ENCODE peak calls at places on chromosomes 1 and 21, in five cellular contexts. One of them, this sample, is unnamed. For H3K4me1, the result is how much of the 10 kb centered on the place peaks cover.

GRCh38 chr1:22318279-22318983 is 133.2 kb upstream of the ZBTB40 start:
- DNase-seq in IMR-90: no peak
- DNase-seq in H9: peak
- DNase-seq in H1: no peak
- DNase-seq in neuronal stem cell: peak
- DNase-seq in this sample: no peak

GRCh38 chr1:180234369-180235076 is 4.5 kb downstream of the LHX4 start:
- DNase-seq in H1: no peak
- DNase-seq in IMR-90: no peak
- DNase-seq in neuronal stem cell: no peak
- DNase-seq in H9: peak
- DNase-seq in this sample: no peak

GRCh38 chr21:16280731-16281130 is 550.9 kb downstream of the USP25 start:
- DNase-seq in H9: no peak
- DNase-seq in IMR-90: no peak
- DNase-seq in H1: no peak
- DNase-seq in neuronal stem cell: no peak
- DNase-seq in this sample: peak

GRCh38 chr1:83746234-83746633 is 252.7 kb downstream of the TTLL7 start:
- DNase-seq in H1: no peak
- DNase-seq in H9: no peak
- DNase-seq in IMR-90: no peak
- DNase-seq in neuronal stem cell: no peak
- DNase-seq in this sample: no peak

GRCh38 chr1:200905411-200906052 is 10.8 kb downstream of the INAVA start:
- DNase-seq in H9: no peak
- DNase-seq in neuronal stem cell: no peak
- DNase-seq in IMR-90: no peak
- DNase-seq in H1: no peak
- DNase-seq in this sample: peak

GRCh38 chr1:206059354-206059915 is 6.5 kb downstream of the RHEX start:
- DNase-seq in H1: no peak
- DNase-seq in IMR-90: no peak
- DNase-seq in neuronal stem cell: no peak
- DNase-seq in H9: no peak
- DNase-seq in this sample: no peak

GRCh38 chr1:94094466-94095111 is 26.4 kb downstream of the ABCA4 start:
- DNase-seq in IMR-90: peak
- DNase-seq in neuronal stem cell: no peak
- DNase-seq in H1: no peak
- DNase-seq in H9: no peak
- DNase-seq in this sample: no peak

GRCh38 chr1:159790237-159790917 is 9.6 kb downstream of the DUSP23 start:
- DNase-seq in neuronal stem cell: peak
- DNase-seq in H9: peak
- DNase-seq in IMR-90: peak
- DNase-seq in H1: no peak
- DNase-seq in this sample: peak

GRCh38 chr1:35642472-35642955 is 1.2 kb upstream of the PSMB2 start:
- DNase-seq in IMR-90: no peak
- DNase-seq in neuronal stem cell: no peak
- DNase-seq in H1: no peak
- DNase-seq in H9: peak
- DNase-seq in this sample: no peak

GRCh38 chr1:205584732-205585131 is 47.1 kb downstream of the ELK4 start:
- DNase-seq in neuronal stem cell: no peak
- DNase-seq in IMR-90: no peak
- DNase-seq in H9: peak
- DNase-seq in H1: no peak
- DNase-seq in this sample: no peak

GRCh38 chr1:198443374-198444233 is 96.9 kb downstream of the ATP6V1G3 start:
- DNase-seq in H1: no peak
- DNase-seq in neuronal stem cell: no peak
- DNase-seq in H9: no peak
- DNase-seq in IMR-90: peak
- DNase-seq in this sample: peak

GRCh38 chr21:46254208-46254975 is 25.8 kb upstream of the LSS start:
- DNase-seq in neuronal stem cell: no peak
- DNase-seq in IMR-90: no peak
- DNase-seq in H9: no peak
- DNase-seq in H1: no peak
- DNase-seq in this sample: no peak

GRCh38 chr1:198333744-198334143 is 176.9 kb downstream of the NEK7 start:
- DNase-seq in neuronal stem cell: no peak
- DNase-seq in H9: no peak
- DNase-seq in IMR-90: peak
- DNase-seq in H1: no peak
- DNase-seq in this sample: no peak

GRCh38 chr1:159177273-159177907 is 6.0 kb downstream of the CADM3 start:
- DNase-seq in H9: peak
- DNase-seq in IMR-90: peak
- DNase-seq in H1: no peak
- DNase-seq in neuronal stem cell: peak
- DNase-seq in this sample: peak

GRCh38 chr1:109266965-109267364 is 16.0 kb downstream of the PSRC1 start:
- DNase-seq in IMR-90: peak
- DNase-seq in H1: no peak
- DNase-seq in neuronal stem cell: no peak
- DNase-seq in H9: no peak
- DNase-seq in this sample: no peak

GRCh38 chr1:150165622-150166612 is 16.2 kb downstream of the PLEKHO1 start:
- DNase-seq in neuronal stem cell: no peak
- DNase-seq in H9: peak
- DNase-seq in H1: no peak
- DNase-seq in IMR-90: peak
- DNase-seq in this sample: peak

GRCh38 chr1:78520216-78520615 is 29.4 kb downstream of the PTGFR start:
- DNase-seq in neuronal stem cell: no peak
- DNase-seq in H9: no peak
- DNase-seq in H1: no peak
- DNase-seq in IMR-90: no peak
- DNase-seq in this sample: no peak

GRCh38 chr1:220880726-220881506 is 1.7 kb downstream of the HLX start:
- DNase-seq in H1: no peak
- DNase-seq in IMR-90: peak
- DNase-seq in H9: peak
- DNase-seq in neuronal stem cell: no peak
- DNase-seq in this sample: peak

GRCh38 chr21:35408401-35408800 is 359.3 kb upstream of the RUNX1 start:
- DNase-seq in H9: no peak
- DNase-seq in IMR-90: peak
- DNase-seq in neuronal stem cell: no peak
- DNase-seq in H1: no peak
- DNase-seq in this sample: no peak

GRCh38 chr1:11961230-11961629 is 19.0 kb upstream of the MFN2 start:
- DNase-seq in IMR-90: no peak
- DNase-seq in neuronal stem cell: no peak
- DNase-seq in H1: no peak
- DNase-seq in H9: no peak
- DNase-seq in this sample: peak

GRCh38 chr1:225655509-225656258 is 2.8 kb upstream of the ENAH start:
- DNase-seq in neuronal stem cell: no peak
- DNase-seq in H9: no peak
- DNase-seq in H1: no peak
- DNase-seq in IMR-90: peak
- DNase-seq in this sample: peak

GRCh38 chr1:200923607-200924006 is 28.9 kb downstream of the INAVA start:
- DNase-seq in neuronal stem cell: no peak
- DNase-seq in H1: no peak
- DNase-seq in H9: no peak
- DNase-seq in IMR-90: peak
- DNase-seq in this sample: no peak

GRCh38 chr1:192793983-192794767 is 14.7 kb upstream of the RGS2 start:
- DNase-seq in H9: no peak
- DNase-seq in neuronal stem cell: no peak
- DNase-seq in H1: no peak
- DNase-seq in IMR-90: peak
- DNase-seq in this sample: peak

GRCh38 chr1:157110003-157110402 is 10.4 kb upstream of the ETV3L start:
- DNase-seq in neuronal stem cell: no peak
- DNase-seq in H9: no peak
- DNase-seq in IMR-90: no peak
- DNase-seq in H1: no peak
- DNase-seq in this sample: no peak

GRCh38 chr1:75482951-75483350 is 128.0 kb downstream of the SLC44A5 start:
- DNase-seq in H9: no peak
- DNase-seq in H1: no peak
- DNase-seq in neuronal stem cell: no peak
- DNase-seq in IMR-90: no peak
- DNase-seq in this sample: no peak

GRCh38 chr1:47886141-47886540 is 111.0 kb downstream of the TRABD2B start:
- DNase-seq in H1: no peak
- DNase-seq in IMR-90: no peak
- DNase-seq in H9: no peak
- DNase-seq in neuronal stem cell: no peak
- DNase-seq in this sample: no peak

GRCh38 chr1:172357753-172358152 is 62.7 kb upstream of the C1orf105 start:
- DNase-seq in H1: no peak
- DNase-seq in neuronal stem cell: no peak
- DNase-seq in H9: no peak
- DNase-seq in IMR-90: no peak
- DNase-seq in this sample: peak
- H3K4me1 ChIP-seq in H1: under half
- H3K4me1 ChIP-seq in neuronal stem cell: under half
- H3K4me1 ChIP-seq in H9: under half
- H3K4me1 ChIP-seq in IMR-90: under half
- H3K4me1 ChIP-seq in this sample: under half

GRCh38 chr1:81725823-81726222 is 74.9 kb upstream of the ADGRL2 start:
- DNase-seq in neuronal stem cell: no peak
- DNase-seq in H9: no peak
- DNase-seq in H1: no peak
- DNase-seq in IMR-90: no peak
- DNase-seq in this sample: no peak
- H3K4ac ChIP-seq in neuronal stem cell: no peak
- H3K4ac ChIP-seq in H9: no peak
- H3K4ac ChIP-seq in H1: no peak
- H3K4ac ChIP-seq in IMR-90: no peak
- H3K4ac ChIP-seq in this sample: no peak

DNA sequence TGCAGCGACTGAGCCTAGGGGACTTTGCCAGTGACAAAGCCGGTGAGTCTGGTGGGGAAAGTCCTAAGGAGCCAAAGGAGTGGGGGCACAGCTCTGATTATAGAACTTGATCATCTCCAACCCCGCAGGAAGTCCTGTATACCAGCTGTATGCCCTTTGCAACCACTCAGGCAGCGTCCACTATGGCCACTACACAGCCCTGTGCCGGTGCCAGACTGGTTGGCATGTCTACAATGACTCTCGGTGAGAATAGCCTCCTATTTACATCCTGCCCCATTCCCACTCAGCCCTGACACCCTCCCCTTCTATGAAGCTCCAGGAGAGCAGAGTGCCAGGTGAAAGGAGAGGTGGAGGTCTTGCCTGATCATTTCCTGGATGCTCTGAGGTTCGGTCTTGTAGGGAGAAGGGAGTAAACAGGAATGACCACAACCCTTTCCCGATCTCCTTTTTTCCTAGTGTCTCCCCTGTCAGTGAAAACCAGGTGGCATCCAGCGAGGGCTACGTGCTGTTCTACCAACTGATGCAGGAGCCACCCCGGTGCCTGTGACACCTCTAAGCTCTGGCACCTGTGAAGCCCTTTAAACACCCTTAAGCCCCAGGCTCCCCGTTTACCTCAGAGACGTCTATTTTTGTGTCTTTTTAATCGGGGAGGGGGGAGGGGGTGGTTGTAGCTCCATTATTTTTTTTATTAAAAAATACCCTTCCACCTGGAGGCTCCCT is 1.2 kb upstream of the PPOX start:
- DNase-seq in H1: no peak
- DNase-seq in IMR-90: no peak
- DNase-seq in neuronal stem cell: no peak
- DNase-seq in H9: no peak
- DNase-seq in this sample: no peak
- H4K8ac ChIP-seq in H1: no peak
- H4K8ac ChIP-seq in IMR-90: no peak
- H4K8ac ChIP-seq in neuronal stem cell: no peak
- H4K8ac ChIP-seq in H9: no peak
- H4K8ac ChIP-seq in this sample: no peak

DNA sequence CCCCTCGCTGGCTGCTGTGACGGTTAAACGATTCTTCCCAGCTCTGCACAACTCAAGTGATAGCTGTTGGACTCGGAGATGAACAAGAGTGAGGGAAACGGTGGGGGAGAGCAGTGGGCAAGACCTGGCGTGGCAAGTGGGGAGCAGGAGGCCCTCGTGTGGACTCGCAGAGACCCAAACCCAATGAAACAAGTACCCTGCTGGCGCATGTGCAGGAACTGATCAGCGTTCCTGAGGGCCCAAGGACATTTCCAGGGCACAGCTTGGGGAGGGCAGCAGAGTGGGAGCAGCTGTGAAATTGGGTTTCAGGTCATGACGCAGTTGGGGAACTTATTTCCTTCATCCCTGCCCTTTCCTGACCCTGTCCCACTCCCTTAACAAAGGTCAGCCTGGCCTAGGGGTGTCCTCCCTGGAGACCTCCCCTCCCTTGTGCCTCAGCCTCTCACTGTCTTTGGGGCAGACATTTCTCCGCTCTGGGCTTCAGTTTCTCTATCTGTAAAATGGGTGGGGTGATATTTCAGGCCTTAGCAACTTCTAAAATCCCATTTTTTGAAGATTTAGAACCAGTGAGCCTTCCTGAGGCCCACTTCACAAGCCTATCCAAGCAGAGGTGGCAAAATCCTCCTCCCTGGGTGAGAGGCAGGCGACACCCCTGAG is 27.9 kb upstream of the ECE1 start:
- DNase-seq in H1: no peak
- DNase-seq in IMR-90: no peak
- DNase-seq in neuronal stem cell: no peak
- DNase-seq in H9: no peak
- DNase-seq in this sample: no peak
- H3K4me1 ChIP-seq in H1: under half
- H3K4me1 ChIP-seq in IMR-90: half or more
- H3K4me1 ChIP-seq in neuronal stem cell: half or more
- H3K4me1 ChIP-seq in H9: under half
- H3K4me1 ChIP-seq in this sample: under half

GRCh38 chr1:111139234-111139955 is 498 bp downstream of the DRAM2 start:
- DNase-seq in H1: peak
- DNase-seq in H9: peak
- DNase-seq in IMR-90: peak
- DNase-seq in neuronal stem cell: peak
- DNase-seq in this sample: peak
- H3K4ac ChIP-seq in H1: peak
- H3K4ac ChIP-seq in H9: no peak
- H3K4ac ChIP-seq in IMR-90: peak
- H3K4ac ChIP-seq in neuronal stem cell: no peak
- H3K4ac ChIP-seq in this sample: peak

DNA sequence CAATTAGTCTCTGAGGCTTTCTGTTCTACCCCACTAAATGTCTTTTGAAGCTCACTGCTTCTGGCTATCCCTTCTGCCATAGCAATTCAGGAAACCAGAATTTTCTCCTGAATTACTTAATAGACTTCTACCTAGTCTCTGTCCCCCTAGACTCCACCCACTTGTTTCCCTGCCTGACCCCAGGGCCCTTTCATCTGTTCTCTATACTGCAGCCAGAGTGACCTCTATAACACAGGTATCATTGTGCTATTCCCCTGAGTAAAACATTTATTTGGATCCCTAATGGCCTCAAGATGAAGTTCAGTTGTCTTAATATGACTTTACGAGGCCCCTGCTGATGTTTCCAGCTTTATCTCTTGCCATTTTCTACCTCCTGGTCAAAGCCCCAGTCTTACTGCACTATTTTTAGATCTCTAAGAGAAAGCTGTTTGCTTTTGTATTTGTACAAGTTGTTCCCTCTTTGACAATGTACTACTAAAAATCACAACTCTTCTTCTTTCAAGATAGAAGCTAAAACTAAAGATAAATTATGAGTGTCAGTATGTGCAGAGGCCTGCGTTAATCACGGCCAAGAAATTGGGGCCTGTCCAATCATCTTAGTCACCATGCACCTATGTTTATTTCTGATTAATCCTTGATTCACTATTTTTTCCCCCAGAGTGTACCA is 54.5 kb downstream of the ATP1B1 start:
- DNase-seq in H1: no peak
- DNase-seq in H9: no peak
- DNase-seq in neuronal stem cell: no peak
- DNase-seq in IMR-90: peak
- DNase-seq in this sample: peak
- H4K8ac ChIP-seq in H1: no peak
- H4K8ac ChIP-seq in H9: no peak
- H4K8ac ChIP-seq in neuronal stem cell: no peak
- H4K8ac ChIP-seq in IMR-90: no peak
- H4K8ac ChIP-seq in this sample: no peak